ENCODE peak calls at places on chromosomes 2 and 18, in six cellular contexts. V, M, Q, W, Y and C are unnamed samples.

GRCh38 chr2:105519516-105519915 is 120.7 kb upstream of the FHL2 start:
- DNase-seq in V (no peak), Y (no peak), Q (no peak), W (no peak), M (no peak), C (no peak)

GRCh38 chr18:49238433-49239042 is 221.9 kb downstream of the DYM start:
- DNase-seq in Y (no peak), W (peak), Q (peak), M (no peak), V (peak), C (peak)

GRCh38 chr2:237264480-237265219 is 149.3 kb downstream of the COL6A3 start:
- DNase-seq in Q (no peak), W (no peak), V (peak), M (peak), Y (no peak), C (peak)

GRCh38 chr2:27715318-27716165 is 51.9 kb downstream of the SLC4A1AP start:
- DNase-seq in W (peak), V (peak), Y (no peak), Q (no peak), M (peak), C (peak)

GRCh38 chr2:121810959-121811853 is 55.8 kb downstream of the TSN start:
- DNase-seq in W (peak), M (peak), Y (no peak), V (peak), Q (peak), C (peak)

GRCh38 chr2:20050104-20050711 is 1.2 kb downstream of the LAPTM4A start:
- DNase-seq in V (peak), Y (peak), W (peak), Q (no peak), M (no peak), C (peak)

GRCh38 chr2:227509086-227509485 is 37.1 kb downstream of the AGFG1 start:
- DNase-seq in W (no peak), Q (no peak), V (no peak), Y (no peak), M (no peak), C (no peak)

GRCh38 chr2:101790856-101791255 is 93.3 kb downstream of the MAP4K4 start:
- DNase-seq in M (no peak), V (peak), Y (no peak), W (no peak), Q (no peak), C (peak)

GRCh38 chr2:240024766-240025165 is 376 bp downstream of the NDUFA10 start:
- DNase-seq in Y (no peak), M (no peak), W (peak), Q (no peak), V (no peak), C (peak)

GRCh38 chr2:142786922-142787702 is 90.4 kb upstream of the KYNU start:
- DNase-seq in V (no peak), Q (no peak), Y (no peak), W (no peak), M (no peak), C (no peak)

GRCh38 chr2:120100627-120101026 is 87.8 kb downstream of the EPB41L5 start:
- DNase-seq in M (no peak), W (no peak), Y (no peak), V (no peak), Q (no peak), C (no peak)

GRCh38 chr2:30733829-30734520 is 73.3 kb downstream of the CAPN13 start:
- DNase-seq in W (no peak), M (no peak), V (no peak), Y (no peak), Q (no peak), C (no peak)

GRCh38 chr2:145593991-145594702 is 1074.2 kb upstream of the ZEB2 start:
- DNase-seq in M (no peak), W (peak), Q (no peak), Y (no peak), V (peak), C (peak)

GRCh38 chr2:174570325-174570958 is 27.2 kb downstream of the WIPF1 start:
- DNase-seq in V (no peak), Y (no peak), Q (no peak), M (no peak), W (no peak), C (no peak)

GRCh38 chr2:190519975-190520767 is 14.4 kb downstream of the NEMP2 start:
- DNase-seq in V (no peak), M (no peak), Y (no peak), Q (no peak), W (no peak), C (no peak)

GRCh38 chr2:10327896-10328666 is 25.4 kb downstream of the HPCAL1 start:
- DNase-seq in V (no peak), M (no peak), W (no peak), Y (no peak), Q (no peak), C (no peak)

GRCh38 chr18:27653247-27653646 is 468.1 kb upstream of the CHST9 start:
- DNase-seq in W (no peak), M (no peak), V (no peak), Q (no peak), Y (no peak), C (no peak)

GRCh38 chr2:119550346-119550745 is 6.1 kb downstream of the CFAP221 start:
- DNase-seq in V (no peak), Q (no peak), Y (no peak), W (no peak), M (no peak), C (peak)

GRCh38 chr2:111975053-111975552 is 76.7 kb downstream of the MERTK start:
- DNase-seq in Q (no peak), V (peak), W (no peak), Y (no peak), M (peak), C (peak)

GRCh38 chr2:62196278-62196901 is 475 bp downstream of the B3GNT2 start:
- DNase-seq in W (peak), Q (no peak), V (no peak), M (peak), Y (no peak), C (no peak)

GRCh38 chr2:30201990-30202389 is 29.3 kb upstream of the LBH start:
- DNase-seq in V (no peak), Q (no peak), W (no peak), M (peak), Y (no peak), C (peak)

GRCh38 chr2:19532797-19533196 is 174.4 kb upstream of the OSR1 start:
- DNase-seq in Q (no peak), V (peak), Y (no peak), W (no peak), M (no peak), C (peak)

GRCh38 chr18:10051877-10052631 is 138.2 kb downstream of the VAPA start:
- DNase-seq in V (peak), M (peak), Y (no peak), W (no peak), Q (no peak), C (peak)

GRCh38 chr2:65277118-65277517 is 49.5 kb downstream of the ACTR2 start:
- DNase-seq in Y (no peak), Q (no peak), M (no peak), V (no peak), W (no peak), C (no peak)

GRCh38 chr18:54828290-54828871 is at the start of gene RAB27B:
- DNase-seq in V (peak), Y (no peak), M (peak), Q (peak), W (peak), C (peak)

GRCh38 chr2:133418021-133418420 is 150.2 kb downstream of the NCKAP5 start:
- DNase-seq in V (no peak), Q (no peak), Y (peak), W (no peak), M (no peak), C (no peak)

GRCh38 chr2:112627060-112628040 is 18.4 kb upstream of the SLC20A1 start:
- DNase-seq in W (no peak), Q (no peak), Y (no peak), V (peak), M (peak), C (peak)

GRCh38 chr2:196112408-196113039 is 43.9 kb upstream of the DNAH7 start:
- DNase-seq in Q (no peak), V (peak), M (no peak), Y (no peak), W (peak), C (peak)

GRCh38 chr2:231394201-231395141 is 1.0 kb upstream of the B3GNT7 start:
- DNase-seq in Q (no peak), M (no peak), Y (peak), V (no peak), W (peak), C (no peak)
- TF ChIP-seq CTCF in Q (peak), M (no peak), Y (peak), V (peak), W (peak), C (no peak)

GRCh38 chr2:60339286-60339685 is 214.2 kb downstream of the BCL11A start:
- DNase-seq in W (no peak), Y (no peak), M (no peak), V (no peak), Q (no peak), C (no peak)

GRCh38 chr2:60334610-60335009 is 218.8 kb downstream of the BCL11A start:
- DNase-seq in Q (no peak), M (no peak), Y (no peak), V (no peak), W (no peak), C (no peak)

GRCh38 chr2:60335533-60336237 is 217.8 kb downstream of the BCL11A start:
- DNase-seq in W (no peak), V (no peak), M (no peak), Y (no peak), Q (no peak), C (no peak)

GRCh38 chr2:60336442-60337141 is 216.9 kb downstream of the BCL11A start:
- DNase-seq in M (no peak), Y (no peak), W (no peak), V (no peak), Q (no peak), C (no peak)

GRCh38 chr2:60337142-60337497 is 216.3 kb downstream of the BCL11A start:
- DNase-seq in M (no peak), Y (no peak), Q (no peak), W (peak), V (no peak), C (no peak)
- TF ChIP-seq CTCF in M (no peak), Y (peak), Q (no peak), W (peak), V (peak), C (no peak)

GRCh38 chr18:51028201-51028805 is 1.7 kb upstream of the SMAD4 start:
- DNase-seq in Q (no peak), W (no peak), V (peak), Y (no peak), M (no peak), C (peak)
- TF ChIP-seq CTCF in Q (no peak), W (peak), V (no peak), Y (peak), M (no peak), C (peak)

DNA sequence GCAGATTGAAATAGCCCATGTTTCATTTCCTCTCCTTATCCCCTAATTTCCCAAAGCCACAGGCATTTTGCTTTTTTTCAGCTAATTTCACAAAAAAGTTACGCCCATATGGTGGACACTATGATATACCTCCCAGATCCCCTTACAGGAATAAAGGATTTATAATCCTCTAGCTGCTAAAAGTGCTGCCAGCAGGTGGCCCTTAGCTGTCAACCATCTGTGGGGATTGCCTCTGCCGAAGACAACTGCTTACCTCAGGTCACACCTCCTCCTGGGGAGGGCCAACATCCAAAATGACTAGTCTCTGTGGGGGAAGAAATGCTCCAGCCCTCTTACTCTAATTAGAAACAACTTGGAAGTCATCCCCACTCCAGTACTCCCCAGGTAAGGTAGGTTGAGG is 61.0 kb upstream of the EPB41L3 start:
- DNase-seq in V (no peak), Q (no peak), M (no peak), W (peak), Y (no peak), C (no peak)
- TF ChIP-seq CTCF in V (no peak), Q (no peak), M (no peak), W (peak), Y (peak), C (peak)